ENCODE peak calls at places on chromosome 7, in seven cellular contexts. M is SK-N-SH, S is left ventricle myocardium inferior, O is AG10803, I is GM12864, D is uterus, V is adrenal gland. N is an unnamed sample.

GRCh38 chr7:91228927-91229326 is 35.3 kb upstream of the FZD1 start:
- DNase-seq in I (no peak), S (no peak), O (no peak), V (no peak), M (no peak), D (no peak), N (no peak)

GRCh38 chr7:101804087-101804631 is 13.3 kb upstream of the CUX1 start:
- DNase-seq in I (no peak), O (no peak), D (no peak), M (no peak), S (no peak), V (no peak), N (no peak)

GRCh38 chr7:143407296-143408246 is 1.1 kb downstream of the EPHA1 start:
- DNase-seq in V (no peak), S (no peak), M (no peak), I (no peak), D (no peak), O (no peak), N (no peak)

GRCh38 chr7:16264436-16265183 is 156.7 kb downstream of the CRPPA start:
- DNase-seq in D (no peak), I (no peak), M (no peak), O (no peak), S (no peak), V (no peak), N (no peak)

GRCh38 chr7:102992820-102993531 is 80.2 kb downstream of the LRRC17 start:
- DNase-seq in O (peak), S (no peak), D (no peak), I (no peak), M (no peak), V (no peak), N (no peak)

GRCh38 chr7:115477193-115477651 is 553.3 kb downstream of the TFEC start:
- DNase-seq in S (peak), V (no peak), D (peak), M (no peak), I (no peak), O (peak), N (peak)

GRCh38 chr7:99372275-99373085 is 2.0 kb upstream of the ARPC1B start:
- DNase-seq in D (no peak), O (peak), V (no peak), I (no peak), S (no peak), M (no peak), N (no peak)

GRCh38 chr7:131610007-131610406 is 53.6 kb upstream of the PODXL start:
- DNase-seq in S (no peak), I (no peak), M (no peak), D (no peak), V (no peak), O (no peak), N (no peak)

GRCh38 chr7:30116771-30117170 is 18.0 kb upstream of the MTURN start:
- DNase-seq in I (no peak), S (no peak), D (no peak), O (peak), M (no peak), V (no peak), N (no peak)

DNA sequence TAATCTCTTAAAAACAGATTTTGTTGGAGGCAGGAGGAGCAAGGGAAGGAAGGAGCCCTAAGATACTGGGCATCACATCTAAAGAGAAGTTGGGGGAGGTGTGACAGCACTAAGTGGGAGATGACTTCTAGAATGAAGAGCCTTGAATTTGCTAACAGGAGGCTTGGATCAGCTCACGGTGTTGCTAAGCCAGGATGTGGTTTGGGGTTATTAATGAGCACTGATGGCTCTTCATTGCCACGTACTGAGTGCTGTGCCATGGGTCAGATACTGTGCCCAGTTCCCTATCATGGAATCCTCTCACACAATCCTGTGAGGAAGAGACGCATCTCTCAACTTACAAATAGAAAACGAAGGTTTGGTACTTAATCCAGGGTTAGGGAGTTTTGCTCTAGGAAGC is 78.5 kb downstream of the C7orf25 start:
- DNase-seq in D (no peak), O (peak), M (no peak), I (no peak), V (no peak), S (no peak), N (no peak)
- TF ChIP-seq CTCF in D (no peak), O (no peak), M (no peak), I (no peak), V (no peak), S (no peak), N (no peak)

GRCh38 chr7:28245108-28245868 is 64.7 kb upstream of the JAZF1 start:
- DNase-seq in S (no peak), I (no peak), M (no peak), O (no peak), V (no peak), D (no peak), N (no peak)
- TF ChIP-seq CTCF in S (no peak), I (peak), M (no peak), O (no peak), V (no peak), D (no peak), N (no peak)

DNA sequence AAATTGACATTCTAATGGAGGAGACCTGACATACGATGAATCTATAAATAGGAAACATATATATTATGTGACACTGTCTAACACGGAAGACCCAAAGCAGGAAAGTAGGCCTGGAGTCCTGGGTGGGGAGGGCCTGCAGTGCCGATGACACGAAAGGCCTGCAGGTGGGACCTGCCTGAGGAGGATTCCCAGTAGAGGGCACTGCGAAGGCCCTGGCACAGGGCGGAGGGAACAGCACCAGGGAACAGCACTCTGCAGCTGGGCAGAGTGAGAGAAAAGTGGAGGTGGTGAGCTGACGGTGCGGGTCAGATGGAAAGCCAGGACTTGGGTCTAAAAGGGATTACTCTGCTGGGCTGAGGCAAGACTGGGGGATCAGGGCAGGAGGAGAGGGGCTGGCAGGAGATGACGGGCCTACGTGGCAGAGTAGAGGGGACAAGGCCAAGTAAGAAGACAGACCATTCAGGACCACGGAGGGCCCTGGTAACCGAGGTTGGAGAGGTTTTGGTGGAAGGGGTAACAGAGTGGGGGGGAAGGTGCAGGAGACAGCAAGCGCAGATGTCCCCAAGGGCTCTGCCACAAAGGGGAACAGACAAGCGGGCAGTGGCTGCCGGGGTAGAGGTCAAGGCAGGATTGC is 8.1 kb downstream of the ZNF746 start:
- DNase-seq in M (peak), D (no peak), I (no peak), S (no peak), V (no peak), O (no peak), N (no peak)
- TF ChIP-seq CTCF in M (peak), D (no peak), I (no peak), S (peak), V (no peak), O (no peak), N (no peak)

DNA sequence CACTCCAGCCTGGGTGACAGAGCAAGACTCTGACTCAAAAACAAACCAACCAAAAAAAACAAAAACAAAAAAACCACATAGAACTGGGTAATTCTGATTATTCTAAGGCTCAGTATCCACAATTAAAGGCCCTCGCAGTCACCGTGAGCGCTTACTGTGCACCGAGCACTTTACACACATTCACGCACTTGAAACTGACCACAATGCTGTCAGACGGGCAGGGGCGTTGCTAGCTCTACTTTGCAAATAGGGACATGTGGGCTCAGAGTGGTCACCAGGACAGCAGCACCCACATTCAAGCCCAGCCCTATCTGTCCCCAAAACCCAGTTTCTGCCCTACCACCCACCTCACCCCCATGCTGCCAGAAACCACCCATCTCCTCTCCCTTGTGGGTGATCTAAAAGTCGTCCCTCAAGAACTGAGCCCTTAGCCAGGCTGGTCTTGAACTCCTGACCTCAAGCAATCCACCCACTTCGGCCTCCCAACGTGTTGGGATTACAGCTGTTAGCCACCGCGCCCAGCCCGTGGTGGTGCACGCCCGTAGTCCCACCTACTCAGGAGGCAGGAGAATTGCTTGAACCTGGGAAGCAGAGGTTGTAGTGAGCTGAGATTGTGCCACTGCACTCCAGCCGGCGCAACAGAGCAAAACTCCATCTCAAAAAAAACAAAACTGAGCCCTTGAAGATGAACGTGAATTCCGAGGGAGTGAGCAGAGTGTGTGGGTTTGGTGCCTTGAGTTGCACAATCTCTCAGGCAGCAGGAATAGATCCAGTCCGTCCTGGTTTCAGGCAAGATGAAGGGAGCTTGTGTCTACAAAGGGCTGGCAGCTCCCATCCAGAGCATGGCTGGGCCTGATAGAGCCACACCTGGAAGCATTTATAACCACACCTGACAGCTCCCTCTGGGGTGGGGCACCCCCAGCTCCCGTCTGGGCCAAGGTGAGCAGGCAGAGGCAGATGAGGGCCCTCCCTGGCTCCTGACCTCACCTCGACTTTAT is 5.4 kb upstream of the HSPB1 start:
- DNase-seq in D (peak), S (no peak), O (peak), I (no peak), V (no peak), M (no peak), N (no peak)
- TF ChIP-seq CTCF in D (no peak), S (no peak), O (peak), I (no peak), V (no peak), M (no peak), N (no peak)

DNA sequence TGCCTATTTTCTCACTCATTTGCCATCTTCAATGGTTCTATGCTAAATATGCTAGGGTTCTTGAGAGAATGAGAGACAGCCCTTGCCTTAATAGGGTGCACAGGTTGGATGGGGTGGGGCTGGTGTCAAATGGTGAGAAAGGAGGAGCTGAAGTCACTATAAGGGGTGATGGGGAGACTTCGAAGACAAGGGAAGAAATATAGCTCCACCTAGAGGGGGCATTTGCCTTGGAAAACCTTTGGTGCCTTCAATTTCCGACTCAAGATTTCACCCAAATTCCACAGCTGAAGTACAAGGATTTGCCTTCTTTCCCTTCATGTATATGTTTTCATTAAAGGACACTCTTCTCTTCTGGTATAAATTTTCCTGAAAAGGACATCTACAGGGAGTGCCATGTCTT is 5.6 kb downstream of the PTN start:
- DNase-seq in D (no peak), S (no peak), I (no peak), M (no peak), O (no peak), V (no peak), N (no peak)
- TF ChIP-seq CTCF in D (no peak), S (no peak), I (no peak), M (peak), O (no peak), V (no peak), N (no peak)

GRCh38 chr7:154832557-154833138 is 170.3 kb downstream of the PAXIP1 start:
- DNase-seq in M (peak), O (no peak), S (no peak), I (no peak), D (no peak), V (no peak), N (peak)
- TF ChIP-seq CTCF in M (no peak), O (no peak), S (no peak), I (peak), D (no peak), V (peak), N (no peak)

GRCh38 chr7:55344840-55345239 is 20.3 kb upstream of the LANCL2 start:
- DNase-seq in D (no peak), S (no peak), O (no peak), M (no peak), I (no peak), V (no peak), N (no peak)

GRCh38 chr7:55343002-55343781 is 21.9 kb upstream of the LANCL2 start:
- DNase-seq in M (no peak), S (no peak), O (no peak), I (no peak), D (no peak), V (no peak), N (no peak)

GRCh38 chr7:55342216-55342871 is 22.8 kb upstream of the LANCL2 start:
- DNase-seq in M (peak), I (no peak), D (no peak), V (no peak), S (no peak), O (no peak), N (no peak)

GRCh38 chr7:55345292-55345691 is 19.8 kb upstream of the LANCL2 start:
- DNase-seq in D (no peak), I (no peak), S (no peak), M (no peak), V (no peak), O (no peak), N (no peak)

DNA sequence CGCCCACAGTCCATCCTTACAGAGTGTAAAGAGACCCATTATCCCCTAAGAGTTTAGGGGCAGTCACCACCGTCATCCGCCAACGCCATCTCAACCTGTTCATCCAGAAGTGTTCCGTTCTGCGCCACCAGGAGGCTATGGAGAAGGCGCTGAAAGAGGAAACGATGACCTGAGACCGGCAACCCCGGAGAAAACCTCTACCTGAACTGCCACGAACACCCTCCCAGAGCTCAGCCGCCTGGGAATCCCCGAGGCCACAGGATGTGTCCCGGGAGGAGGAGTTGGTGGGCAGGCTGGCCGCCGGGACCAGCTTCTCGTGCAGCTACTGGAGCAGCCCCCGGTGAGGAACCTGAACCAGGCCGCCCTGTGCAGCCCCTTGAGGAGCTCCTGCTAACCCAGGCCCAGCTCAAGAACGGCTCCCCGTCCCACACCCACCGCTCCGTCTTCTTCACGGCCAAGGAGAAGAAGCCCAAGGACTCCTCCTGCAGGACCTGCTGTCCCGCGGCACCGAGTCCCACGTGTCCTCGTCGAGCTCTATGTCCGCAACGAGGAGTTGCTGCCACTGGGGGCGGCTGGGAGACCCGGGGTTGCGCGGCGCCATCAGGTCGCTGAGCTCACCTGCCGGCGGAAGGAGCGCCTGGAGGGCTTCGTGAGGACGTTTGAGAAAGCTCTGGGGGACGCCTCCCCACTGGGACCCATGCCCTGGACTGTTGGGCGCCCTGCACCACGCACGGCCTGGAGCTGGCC is 21.1 kb upstream of the LANCL2 start:
- DNase-seq in O (no peak), M (peak), S (no peak), I (no peak), D (no peak), V (no peak), N (no peak)
- TF ChIP-seq CTCF in O (no peak), M (no peak), S (no peak), I (no peak), D (no peak), V (no peak), N (no peak)